ENCODE peak calls at places on chromosome 7, in nine cellular contexts. J, M, T, Y, W, Q, I, A and Z are unnamed samples.

GRCh38 chr7:102303669-102304422 is 17.2 kb downstream of the SH2B2 start:
- DNase-seq in A (no peak), J (no peak), I (no peak), Q (no peak), M (no peak), Y (no peak), T (peak), W (no peak), Z (no peak)

GRCh38 chr7:140349172-140349771 is 49.1 kb downstream of the SLC37A3 start:
- DNase-seq in Q (no peak), M (no peak), J (no peak), W (no peak), A (no peak), I (no peak), Y (no peak), T (peak), Z (no peak)

GRCh38 chr7:1591396-1591795 is 21.6 kb upstream of the PSMG3 start:
- DNase-seq in M (no peak), I (no peak), A (no peak), T (no peak), J (no peak), Y (no peak), W (no peak), Q (no peak), Z (no peak)

GRCh38 chr7:13920053-13920697 is 69.3 kb downstream of the ETV1 start:
- DNase-seq in W (no peak), Q (peak), M (no peak), T (peak), I (peak), Y (peak), J (no peak), A (no peak), Z (no peak)

GRCh38 chr7:158501300-158502067 is 86.1 kb downstream of the PTPRN2 start:
- DNase-seq in A (no peak), Q (no peak), I (no peak), J (no peak), Y (no peak), M (no peak), W (no peak), T (no peak), Z (no peak)

GRCh38 chr7:86469680-86470295 is 173.9 kb upstream of the GRM3 start:
- DNase-seq in I (peak), W (peak), T (peak), A (no peak), M (peak), Y (no peak), J (peak), Q (peak), Z (peak)

GRCh38 chr7:106610996-106611886 is 49.7 kb downstream of the CCDC71L start:
- DNase-seq in J (no peak), Q (no peak), I (no peak), M (no peak), Y (no peak), T (no peak), A (no peak), W (no peak), Z (no peak)

GRCh38 chr7:96624954-96625353 is 84.7 kb downstream of the SEM1 start:
- DNase-seq in Q (no peak), A (no peak), W (no peak), I (no peak), J (no peak), M (no peak), Y (no peak), T (no peak), Z (no peak)

GRCh38 chr7:80721880-80722595 is 83.6 kb downstream of the CD36 start:
- DNase-seq in Q (no peak), W (no peak), T (peak), I (peak), J (no peak), A (no peak), M (no peak), Y (no peak), Z (no peak)

GRCh38 chr7:2860627-2861133 is 16.6 kb upstream of the GNA12 start:
- DNase-seq in Y (no peak), I (peak), A (no peak), T (peak), J (peak), W (no peak), M (no peak), Q (no peak), Z (peak)

GRCh38 chr7:93914581-93915066 is 6.9 kb upstream of the GNG11 start:
- DNase-seq in M (no peak), T (no peak), Q (no peak), I (no peak), A (no peak), Y (peak), J (no peak), W (no peak), Z (no peak)

GRCh38 chr7:26705567-26705966 is 158.8 kb downstream of the SKAP2 start:
- DNase-seq in Y (peak), T (no peak), A (no peak), W (no peak), J (no peak), Q (peak), M (no peak), I (no peak), Z (no peak)

GRCh38 chr7:4519819-4520520 is 162.1 kb upstream of the FOXK1 start:
- DNase-seq in Q (no peak), I (no peak), T (no peak), J (no peak), Y (no peak), M (no peak), W (no peak), A (no peak), Z (no peak)

GRCh38 chr7:7114575-7115291 is 67.6 kb upstream of the C1GALT1 start:
- DNase-seq in Y (no peak), Q (no peak), W (no peak), I (peak), T (no peak), M (no peak), A (no peak), J (peak), Z (peak)

GRCh38 chr7:97680622-97681021 is 51.3 kb upstream of the TAC1 start:
- DNase-seq in T (no peak), Y (no peak), Q (no peak), J (no peak), W (no peak), I (no peak), A (no peak), M (no peak), Z (no peak)

GRCh38 chr7:71679480-71679879 is 547.5 kb downstream of the GALNT17 start:
- DNase-seq in W (no peak), A (no peak), Q (no peak), M (no peak), Y (no peak), J (no peak), I (no peak), T (no peak), Z (no peak)

GRCh38 chr7:144812379-144813283 is 23.2 kb downstream of the TPK1 start:
- DNase-seq in T (no peak), I (peak), Y (no peak), J (no peak), Q (no peak), W (no peak), A (peak), M (peak), Z (no peak)

GRCh38 chr7:68407460-68407859 is 1190.8 kb upstream of the AUTS2 start:
- DNase-seq in W (no peak), M (no peak), A (no peak), Q (no peak), I (no peak), Y (no peak), J (no peak), T (no peak), Z (no peak)

GRCh38 chr7:134935701-134936100 is 50.6 kb upstream of the AGBL3 start:
- DNase-seq in T (no peak), W (no peak), Y (no peak), I (no peak), J (no peak), A (no peak), M (no peak), Q (no peak), Z (no peak)

GRCh38 chr7:4045450-4045849 is 636.6 kb upstream of the FOXK1 start:
- DNase-seq in M (no peak), A (no peak), Q (no peak), Y (no peak), J (no peak), W (no peak), T (no peak), I (no peak), Z (no peak)

GRCh38 chr7:25842201-25842726 is 309.7 kb upstream of the NFE2L3 start:
- DNase-seq in I (no peak), Q (no peak), J (no peak), Y (no peak), A (no peak), W (no peak), M (no peak), T (no peak), Z (no peak)

GRCh38 chr7:54015251-54015650 is 526.9 kb upstream of the VSTM2A start:
- DNase-seq in M (no peak), A (no peak), Y (no peak), W (no peak), I (no peak), J (no peak), Q (no peak), T (peak), Z (no peak)

GRCh38 chr7:85125160-85125559 is 61.7 kb downstream of the SEMA3D start:
- DNase-seq in J (no peak), Q (no peak), W (no peak), A (no peak), Y (no peak), I (no peak), T (no peak), M (no peak), Z (no peak)

GRCh38 chr7:41999736-42000283 is 237.2 kb downstream of the GLI3 start:
- DNase-seq in J (no peak), A (no peak), W (no peak), I (no peak), M (no peak), T (no peak), Q (no peak), Y (no peak), Z (no peak)

DNA sequence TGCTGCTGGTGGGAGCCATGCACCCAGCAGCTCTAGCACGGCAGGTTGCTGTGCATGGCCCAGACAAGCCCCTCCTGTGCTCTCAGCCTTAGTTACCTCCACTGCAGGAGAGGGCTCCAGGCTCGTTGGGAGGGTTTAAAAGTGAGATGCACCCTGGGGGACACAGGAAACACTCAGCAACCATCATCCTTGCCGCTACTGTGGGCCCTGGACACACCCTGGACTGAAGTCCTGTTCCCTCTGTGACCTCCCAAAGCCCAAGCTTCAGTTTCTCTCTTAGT is 49.0 kb downstream of the FOXL3 start:
- DNase-seq in Y (no peak), W (no peak), Q (no peak), T (no peak), J (no peak), M (no peak), A (no peak), I (peak), Z (no peak)
- H3K27ac ChIP-seq in Y (no peak), W (no peak), Q (no peak), T (no peak), J (no peak), M (no peak), A (no peak), I (no peak), Z (no peak)

DNA sequence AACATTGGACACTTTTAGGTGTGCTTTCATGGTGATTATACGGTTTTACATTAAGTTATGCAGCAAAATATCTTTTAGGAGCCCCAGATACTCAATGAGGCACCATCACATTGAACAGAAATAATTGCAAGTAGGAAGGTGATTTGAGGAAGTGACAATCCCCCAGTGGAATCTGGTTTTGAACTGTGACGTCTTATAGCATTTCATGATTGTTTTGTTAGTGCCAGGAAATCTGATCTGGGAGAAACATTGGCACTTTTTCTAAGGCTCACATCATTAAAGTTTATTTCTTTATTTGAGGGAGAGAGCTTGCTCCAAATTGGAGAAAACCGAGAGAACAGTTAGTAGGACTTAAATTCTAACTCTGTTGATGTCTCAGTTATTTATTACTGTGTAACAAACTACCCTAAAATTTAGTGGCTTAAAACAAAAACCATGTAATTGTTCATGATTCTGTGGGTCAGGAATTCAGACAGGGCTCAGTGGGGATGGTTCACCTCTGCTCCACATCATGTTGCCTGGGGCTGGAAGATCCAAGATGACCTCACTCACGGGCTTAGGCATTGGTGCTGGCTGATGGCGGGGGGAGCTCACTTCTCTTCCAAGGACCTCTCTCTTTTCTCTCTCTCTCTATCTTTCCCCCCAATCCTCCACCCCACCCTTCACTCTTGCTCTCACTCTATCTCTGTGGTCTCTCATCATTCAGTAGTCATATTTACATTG is 78.2 kb upstream of the STEAP1B start:
- DNase-seq in I (no peak), J (no peak), W (no peak), Q (no peak), Y (no peak), M (no peak), T (no peak), A (no peak), Z (no peak)
- H3K27ac ChIP-seq in I (no peak), J (peak), W (peak), Q (no peak), Y (peak), M (no peak), T (no peak), A (no peak), Z (peak)

GRCh38 chr7:44979481-44980392 is 922 bp upstream of the MYO1G start:
- DNase-seq in T (no peak), Q (no peak), W (no peak), Y (no peak), A (no peak), M (no peak), J (no peak), I (no peak), Z (no peak)
- H3K27ac ChIP-seq in T (no peak), Q (peak), W (no peak), Y (peak), A (peak), M (peak), J (peak), I (peak), Z (peak)

GRCh38 chr7:51186531-51186930 is 130.1 kb downstream of the COBL start:
- DNase-seq in M (no peak), W (no peak), I (no peak), T (no peak), Q (no peak), J (no peak), Y (no peak), A (no peak), Z (no peak)
- H3K27ac ChIP-seq in M (no peak), W (peak), I (no peak), T (no peak), Q (no peak), J (no peak), Y (no peak), A (no peak), Z (no peak)

DNA sequence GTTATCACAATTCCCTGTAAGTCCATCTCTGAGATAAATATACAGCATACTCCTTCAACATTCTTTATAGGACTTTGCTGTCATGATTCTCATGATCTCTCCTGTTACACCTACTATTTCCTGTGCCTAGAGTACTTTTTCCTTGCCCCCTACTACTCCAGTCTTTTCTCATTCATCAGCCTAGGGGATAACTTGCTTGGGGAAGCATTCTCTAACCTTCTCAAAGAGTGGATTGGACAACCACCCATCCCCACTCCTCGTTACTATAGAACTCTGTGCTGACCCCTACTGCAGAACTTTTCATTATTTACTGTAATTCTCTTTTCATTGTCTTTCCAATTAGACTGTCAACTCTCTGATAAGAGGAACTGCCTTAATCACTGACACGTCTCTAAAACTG is 57.4 kb upstream of the TFEC start:
- DNase-seq in I (no peak), T (no peak), M (no peak), Y (no peak), Q (no peak), A (no peak), J (no peak), W (no peak), Z (no peak)
- H3K27ac ChIP-seq in I (no peak), T (no peak), M (no peak), Y (no peak), Q (no peak), A (no peak), J (no peak), W (no peak), Z (no peak)

GRCh38 chr7:45220846-45221245 is 63.3 kb downstream of the RAMP3 start:
- DNase-seq in M (no peak), T (no peak), I (no peak), W (no peak), Q (no peak), Y (no peak), A (no peak), J (no peak), Z (no peak)

GRCh38 chr7:45221266-45221665 is 63.7 kb downstream of the RAMP3 start:
- DNase-seq in Y (no peak), A (no peak), J (no peak), T (no peak), Q (no peak), W (no peak), M (no peak), I (no peak), Z (no peak)

GRCh38 chr7:45219130-45219529 is 61.5 kb downstream of the RAMP3 start:
- DNase-seq in I (no peak), Y (no peak), T (peak), W (no peak), Q (no peak), M (no peak), A (no peak), J (no peak), Z (no peak)

GRCh38 chr7:45221896-45222604 is 64.5 kb downstream of the RAMP3 start:
- DNase-seq in A (no peak), Y (no peak), M (no peak), T (no peak), Q (no peak), J (no peak), W (no peak), I (no peak), Z (no peak)

GRCh38 chr7:45219801-45220200 is 62.2 kb downstream of the RAMP3 start:
- DNase-seq in I (no peak), T (peak), J (no peak), Y (no peak), W (no peak), M (no peak), Q (no peak), A (no peak), Z (no peak)
- H3K27ac ChIP-seq in I (no peak), T (no peak), J (no peak), Y (no peak), W (no peak), M (no peak), Q (no peak), A (no peak), Z (no peak)

GRCh38 chr7:30474485-30474884 is 4.1 kb downstream of the NOD1 start:
- DNase-seq in M (no peak), Q (no peak), W (no peak), T (no peak), I (no peak), J (no peak), Y (no peak), A (no peak), Z (no peak)
- H3K27ac ChIP-seq in M (no peak), Q (no peak), W (no peak), T (no peak), I (no peak), J (peak), Y (no peak), A (no peak), Z (no peak)

GRCh38 chr7:32515890-32516550 is 20.7 kb downstream of the AVL9 start:
- DNase-seq in Y (no peak), T (no peak), M (no peak), W (no peak), Q (no peak), A (no peak), J (no peak), I (peak), Z (no peak)
- H3K27ac ChIP-seq in Y (no peak), T (no peak), M (no peak), W (no peak), Q (peak), A (no peak), J (no peak), I (no peak), Z (no peak)